ENCODE peak calls at places on chromosome 2, in ten cellular contexts. One of them, this sample, is unnamed.

GRCh38 chr2:42112418-42112817 is 56.7 kb upstream of the EML4 start:
- DNase-seq in left ventricle myocardium inferior: no peak
- DNase-seq in astrocyte: no peak
- DNase-seq in tibial artery: no peak
- DNase-seq in A549: no peak
- DNase-seq in body of pancreas: no peak
- DNase-seq in cardiac fibroblast: no peak
- DNase-seq in GM23338: no peak
- DNase-seq in epithelial cell of proximal tubule: no peak
- DNase-seq in CD8-positive, alpha-beta T cell: no peak
- DNase-seq in this sample: no peak

GRCh38 chr2:183993052-183993451 is 605.3 kb upstream of the ZNF804A start:
- DNase-seq in left ventricle myocardium inferior: no peak
- DNase-seq in astrocyte: no peak
- DNase-seq in tibial artery: no peak
- DNase-seq in A549: no peak
- DNase-seq in body of pancreas: no peak
- DNase-seq in cardiac fibroblast: no peak
- DNase-seq in GM23338: no peak
- DNase-seq in epithelial cell of proximal tubule: no peak
- DNase-seq in CD8-positive, alpha-beta T cell: no peak
- DNase-seq in this sample: no peak

GRCh38 chr2:240570531-240571313 is 2.4 kb downstream of the RNPEPL1 start:
- DNase-seq in left ventricle myocardium inferior: peak
- DNase-seq in astrocyte: no peak
- DNase-seq in tibial artery: peak
- DNase-seq in A549: no peak
- DNase-seq in body of pancreas: no peak
- DNase-seq in cardiac fibroblast: no peak
- DNase-seq in GM23338: no peak
- DNase-seq in epithelial cell of proximal tubule: no peak
- DNase-seq in CD8-positive, alpha-beta T cell: no peak
- DNase-seq in this sample: no peak

GRCh38 chr2:223176970-223177369 is 125.0 kb downstream of the KCNE4 start:
- DNase-seq in left ventricle myocardium inferior: no peak
- DNase-seq in astrocyte: no peak
- DNase-seq in tibial artery: no peak
- DNase-seq in A549: no peak
- DNase-seq in body of pancreas: no peak
- DNase-seq in cardiac fibroblast: no peak
- DNase-seq in GM23338: no peak
- DNase-seq in epithelial cell of proximal tubule: no peak
- DNase-seq in CD8-positive, alpha-beta T cell: no peak
- DNase-seq in this sample: no peak

GRCh38 chr2:95539836-95540235 is 52.0 kb upstream of the TRIM43 start:
- DNase-seq in left ventricle myocardium inferior: no peak
- DNase-seq in astrocyte: no peak
- DNase-seq in tibial artery: no peak
- DNase-seq in A549: no peak
- DNase-seq in body of pancreas: no peak
- DNase-seq in cardiac fibroblast: no peak
- DNase-seq in GM23338: no peak
- DNase-seq in epithelial cell of proximal tubule: no peak
- DNase-seq in CD8-positive, alpha-beta T cell: no peak
- DNase-seq in this sample: no peak

GRCh38 chr2:174059178-174059874 is 94.2 kb upstream of the SP3 start:
- DNase-seq in left ventricle myocardium inferior: no peak
- DNase-seq in astrocyte: peak
- DNase-seq in tibial artery: no peak
- DNase-seq in A549: peak
- DNase-seq in body of pancreas: no peak
- DNase-seq in cardiac fibroblast: peak
- DNase-seq in GM23338: no peak
- DNase-seq in epithelial cell of proximal tubule: peak
- DNase-seq in CD8-positive, alpha-beta T cell: no peak
- DNase-seq in this sample: peak

GRCh38 chr2:100978582-100979051 is 23.5 kb upstream of the RPL31 start:
- DNase-seq in left ventricle myocardium inferior: no peak
- DNase-seq in astrocyte: peak
- DNase-seq in tibial artery: peak
- DNase-seq in A549: no peak
- DNase-seq in body of pancreas: no peak
- DNase-seq in cardiac fibroblast: no peak
- DNase-seq in GM23338: no peak
- DNase-seq in epithelial cell of proximal tubule: no peak
- DNase-seq in CD8-positive, alpha-beta T cell: no peak
- DNase-seq in this sample: no peak

GRCh38 chr2:16615687-16616615 is 49.7 kb downstream of the CYRIA start:
- DNase-seq in left ventricle myocardium inferior: peak
- DNase-seq in astrocyte: no peak
- DNase-seq in tibial artery: no peak
- DNase-seq in A549: no peak
- DNase-seq in body of pancreas: no peak
- DNase-seq in cardiac fibroblast: peak
- DNase-seq in GM23338: peak
- DNase-seq in epithelial cell of proximal tubule: no peak
- DNase-seq in CD8-positive, alpha-beta T cell: no peak
- DNase-seq in this sample: no peak

GRCh38 chr2:25885933-25886332 is 7.6 kb upstream of the ASXL2 start:
- DNase-seq in left ventricle myocardium inferior: no peak
- DNase-seq in astrocyte: peak
- DNase-seq in tibial artery: no peak
- DNase-seq in A549: peak
- DNase-seq in body of pancreas: no peak
- DNase-seq in cardiac fibroblast: peak
- DNase-seq in GM23338: no peak
- DNase-seq in epithelial cell of proximal tubule: no peak
- DNase-seq in CD8-positive, alpha-beta T cell: no peak
- DNase-seq in this sample: peak

GRCh38 chr2:80852808-80853139 is 548.2 kb upstream of the LRRTM1 start:
- DNase-seq in left ventricle myocardium inferior: no peak
- DNase-seq in astrocyte: no peak
- DNase-seq in tibial artery: no peak
- DNase-seq in A549: no peak
- DNase-seq in body of pancreas: no peak
- DNase-seq in cardiac fibroblast: no peak
- DNase-seq in GM23338: peak
- DNase-seq in epithelial cell of proximal tubule: no peak
- DNase-seq in CD8-positive, alpha-beta T cell: no peak
- DNase-seq in this sample: no peak

GRCh38 chr2:73084971-73085370 is 13.5 kb upstream of the SFXN5 start:
- DNase-seq in left ventricle myocardium inferior: no peak
- DNase-seq in astrocyte: no peak
- DNase-seq in tibial artery: no peak
- DNase-seq in A549: no peak
- DNase-seq in body of pancreas: no peak
- DNase-seq in cardiac fibroblast: no peak
- DNase-seq in GM23338: no peak
- DNase-seq in epithelial cell of proximal tubule: peak
- DNase-seq in CD8-positive, alpha-beta T cell: no peak
- DNase-seq in this sample: no peak

GRCh38 chr2:32783468-32783867 is 155.6 kb downstream of the TTC27 start:
- DNase-seq in left ventricle myocardium inferior: no peak
- DNase-seq in astrocyte: no peak
- DNase-seq in tibial artery: no peak
- DNase-seq in A549: no peak
- DNase-seq in body of pancreas: no peak
- DNase-seq in cardiac fibroblast: peak
- DNase-seq in GM23338: no peak
- DNase-seq in epithelial cell of proximal tubule: no peak
- DNase-seq in CD8-positive, alpha-beta T cell: no peak
- DNase-seq in this sample: no peak

GRCh38 chr2:113252047-113252582 is 26.6 kb downstream of the PAX8 start:
- DNase-seq in left ventricle myocardium inferior: no peak
- DNase-seq in astrocyte: no peak
- DNase-seq in tibial artery: no peak
- DNase-seq in A549: no peak
- DNase-seq in body of pancreas: no peak
- DNase-seq in cardiac fibroblast: no peak
- DNase-seq in GM23338: no peak
- DNase-seq in epithelial cell of proximal tubule: no peak
- DNase-seq in CD8-positive, alpha-beta T cell: no peak
- DNase-seq in this sample: no peak

GRCh38 chr2:197159681-197160211 is 150.8 kb downstream of the ANKRD44 start:
- DNase-seq in left ventricle myocardium inferior: no peak
- DNase-seq in astrocyte: peak
- DNase-seq in tibial artery: no peak
- DNase-seq in A549: peak
- DNase-seq in body of pancreas: no peak
- DNase-seq in cardiac fibroblast: peak
- DNase-seq in GM23338: no peak
- DNase-seq in epithelial cell of proximal tubule: peak
- DNase-seq in CD8-positive, alpha-beta T cell: peak
- DNase-seq in this sample: peak

DNA sequence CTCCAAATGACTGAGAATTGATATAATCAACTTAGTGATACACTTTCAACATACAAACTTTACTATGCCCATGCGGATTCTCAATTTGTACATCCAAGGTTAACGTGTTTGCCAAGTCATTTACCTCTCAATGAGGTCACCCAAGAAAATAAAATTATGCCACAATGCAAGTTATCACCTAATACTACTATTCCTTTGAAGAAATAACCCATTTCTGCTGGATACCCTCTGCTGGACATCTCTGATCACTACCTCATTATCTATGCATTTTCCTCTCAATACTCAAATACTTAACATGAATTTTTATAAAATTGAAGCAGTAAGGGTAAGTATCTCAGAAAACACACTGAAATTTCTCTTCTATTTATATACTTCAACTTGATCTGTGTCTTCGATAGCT is 12.7 kb downstream of the HNRNPLL start:
- DNase-seq in left ventricle myocardium inferior: no peak
- DNase-seq in astrocyte: no peak
- DNase-seq in tibial artery: no peak
- DNase-seq in A549: no peak
- DNase-seq in body of pancreas: no peak
- DNase-seq in cardiac fibroblast: no peak
- DNase-seq in GM23338: no peak
- DNase-seq in epithelial cell of proximal tubule: no peak
- DNase-seq in CD8-positive, alpha-beta T cell: no peak
- DNase-seq in this sample: no peak
- TF ChIP-seq CTCF in left ventricle myocardium inferior: peak
- TF ChIP-seq CTCF in astrocyte: peak
- TF ChIP-seq CTCF in tibial artery: no peak
- TF ChIP-seq CTCF in A549: peak
- TF ChIP-seq CTCF in body of pancreas: no peak
- TF ChIP-seq CTCF in cardiac fibroblast: peak
- TF ChIP-seq CTCF in GM23338: peak
- TF ChIP-seq CTCF in epithelial cell of proximal tubule: peak
- TF ChIP-seq CTCF in CD8-positive, alpha-beta T cell: no peak
- TF ChIP-seq CTCF in this sample: no peak

GRCh38 chr2:17936599-17936998 is 58.1 kb downstream of the KCNS3 start:
- DNase-seq in left ventricle myocardium inferior: no peak
- DNase-seq in astrocyte: no peak
- DNase-seq in tibial artery: no peak
- DNase-seq in A549: no peak
- DNase-seq in body of pancreas: no peak
- DNase-seq in cardiac fibroblast: no peak
- DNase-seq in GM23338: no peak
- DNase-seq in epithelial cell of proximal tubule: no peak
- DNase-seq in CD8-positive, alpha-beta T cell: no peak
- DNase-seq in this sample: no peak
- H3K4me3 ChIP-seq in left ventricle myocardium inferior: no peak
- H3K4me3 ChIP-seq in astrocyte: no peak
- H3K4me3 ChIP-seq in tibial artery: no peak
- H3K4me3 ChIP-seq in A549: no peak
- H3K4me3 ChIP-seq in body of pancreas: no peak
- H3K4me3 ChIP-seq in cardiac fibroblast: no peak
- H3K4me3 ChIP-seq in GM23338: no peak
- H3K4me3 ChIP-seq in epithelial cell of proximal tubule: no peak
- H3K4me3 ChIP-seq in CD8-positive, alpha-beta T cell: no peak
- H3K4me3 ChIP-seq in this sample: no peak

GRCh38 chr2:117972466-117973123 is 41.3 kb downstream of the CCDC93 start:
- DNase-seq in left ventricle myocardium inferior: no peak
- DNase-seq in astrocyte: peak
- DNase-seq in tibial artery: no peak
- DNase-seq in A549: peak
- DNase-seq in body of pancreas: no peak
- DNase-seq in cardiac fibroblast: peak
- DNase-seq in GM23338: no peak
- DNase-seq in epithelial cell of proximal tubule: no peak
- DNase-seq in CD8-positive, alpha-beta T cell: no peak
- DNase-seq in this sample: no peak

GRCh38 chr2:117973498-117974082 is 40.3 kb downstream of the CCDC93 start:
- DNase-seq in left ventricle myocardium inferior: no peak
- DNase-seq in astrocyte: no peak
- DNase-seq in tibial artery: no peak
- DNase-seq in A549: no peak
- DNase-seq in body of pancreas: no peak
- DNase-seq in cardiac fibroblast: no peak
- DNase-seq in GM23338: no peak
- DNase-seq in epithelial cell of proximal tubule: no peak
- DNase-seq in CD8-positive, alpha-beta T cell: no peak
- DNase-seq in this sample: no peak

GRCh38 chr2:117963446-117963845 is 50.4 kb downstream of the CCDC93 start:
- DNase-seq in left ventricle myocardium inferior: no peak
- DNase-seq in astrocyte: peak
- DNase-seq in tibial artery: no peak
- DNase-seq in A549: no peak
- DNase-seq in body of pancreas: no peak
- DNase-seq in cardiac fibroblast: no peak
- DNase-seq in GM23338: no peak
- DNase-seq in epithelial cell of proximal tubule: no peak
- DNase-seq in CD8-positive, alpha-beta T cell: no peak
- DNase-seq in this sample: no peak

GRCh38 chr2:117967981-117968723 is 45.7 kb downstream of the CCDC93 start:
- DNase-seq in left ventricle myocardium inferior: no peak
- DNase-seq in astrocyte: peak
- DNase-seq in tibial artery: no peak
- DNase-seq in A549: no peak
- DNase-seq in body of pancreas: no peak
- DNase-seq in cardiac fibroblast: no peak
- DNase-seq in GM23338: no peak
- DNase-seq in epithelial cell of proximal tubule: no peak
- DNase-seq in CD8-positive, alpha-beta T cell: no peak
- DNase-seq in this sample: no peak

DNA sequence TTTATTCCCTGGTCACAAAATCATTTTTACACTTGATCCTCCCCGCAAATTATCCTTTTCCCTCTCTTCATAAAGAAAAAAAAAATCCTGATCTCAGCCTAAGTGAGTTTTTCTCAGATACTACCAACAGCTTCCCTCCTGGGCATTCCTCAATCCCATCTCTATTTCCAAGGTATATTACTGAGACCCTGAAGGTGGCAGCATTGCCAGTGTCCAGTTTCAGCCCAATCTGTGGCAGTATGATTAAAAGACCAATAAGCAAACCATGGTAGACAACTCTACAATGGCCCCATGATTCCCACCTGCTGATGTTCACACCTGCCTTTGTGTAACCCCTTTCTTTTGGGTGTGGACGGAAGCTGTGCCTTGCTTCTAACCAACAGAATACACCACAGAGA is 45.1 kb downstream of the CCDC93 start:
- DNase-seq in left ventricle myocardium inferior: no peak
- DNase-seq in astrocyte: no peak
- DNase-seq in tibial artery: no peak
- DNase-seq in A549: no peak
- DNase-seq in body of pancreas: no peak
- DNase-seq in cardiac fibroblast: no peak
- DNase-seq in GM23338: no peak
- DNase-seq in epithelial cell of proximal tubule: no peak
- DNase-seq in CD8-positive, alpha-beta T cell: no peak
- DNase-seq in this sample: no peak
- TF ChIP-seq CTCF in left ventricle myocardium inferior: no peak
- TF ChIP-seq CTCF in astrocyte: no peak
- TF ChIP-seq CTCF in tibial artery: no peak
- TF ChIP-seq CTCF in A549: no peak
- TF ChIP-seq CTCF in body of pancreas: no peak
- TF ChIP-seq CTCF in cardiac fibroblast: no peak
- TF ChIP-seq CTCF in GM23338: peak
- TF ChIP-seq CTCF in epithelial cell of proximal tubule: peak
- TF ChIP-seq CTCF in CD8-positive, alpha-beta T cell: no peak
- TF ChIP-seq CTCF in this sample: no peak

GRCh38 chr2:232386490-232386739 is 7.9 kb downstream of the ALPP start:
- DNase-seq in left ventricle myocardium inferior: no peak
- DNase-seq in astrocyte: no peak
- DNase-seq in tibial artery: no peak
- DNase-seq in A549: no peak
- DNase-seq in body of pancreas: no peak
- DNase-seq in cardiac fibroblast: no peak
- DNase-seq in GM23338: peak
- DNase-seq in epithelial cell of proximal tubule: no peak
- DNase-seq in CD8-positive, alpha-beta T cell: no peak
- DNase-seq in this sample: no peak
- H3K4me3 ChIP-seq in left ventricle myocardium inferior: no peak
- H3K4me3 ChIP-seq in astrocyte: peak
- H3K4me3 ChIP-seq in tibial artery: no peak
- H3K4me3 ChIP-seq in A549: peak
- H3K4me3 ChIP-seq in body of pancreas: no peak
- H3K4me3 ChIP-seq in cardiac fibroblast: no peak
- H3K4me3 ChIP-seq in GM23338: peak
- H3K4me3 ChIP-seq in epithelial cell of proximal tubule: no peak
- H3K4me3 ChIP-seq in CD8-positive, alpha-beta T cell: no peak
- H3K4me3 ChIP-seq in this sample: peak

This sample was measured in HFF-Myc.